ENCODE peak calls at places on chromosomes 12 and 14, in nine cellular contexts. G, Y, N, R, V, F, S, P and T are unnamed samples.

GRCh38 chr14:105249175-105250007 is 1.1 kb downstream of the BTBD6 start:
- DNase-seq in R (peak; percentile 72), P (peak; percentile 24), S (peak; percentile 52), N (peak; percentile 45), V (no peak), Y (no peak), G (no peak), F (no peak), T (no peak)

GRCh38 chr14:31232081-31232480 is 24.5 kb upstream of the HECTD1 start:
- DNase-seq in R (peak; percentile 18), N (no peak), F (no peak), G (no peak), P (peak; percentile 80), S (no peak), Y (no peak), V (no peak), T (no peak)

GRCh38 chr12:117911347-117911746 is 57.4 kb downstream of the KSR2 start:
- DNase-seq in P (no peak), S (no peak), F (no peak), V (no peak), N (no peak), R (no peak), Y (no peak), G (no peak), T (no peak)

GRCh38 chr14:60753264-60754126 is 18.9 kb downstream of the MNAT1 start:
- DNase-seq in N (peak; percentile 45), G (no peak), Y (no peak), S (no peak), P (peak; percentile 70), F (no peak), R (no peak), V (no peak), T (no peak)

GRCh38 chr12:128137140-128137539 is 129.8 kb upstream of the TMEM132C start:
- DNase-seq in N (no peak), G (no peak), P (no peak), R (no peak), F (no peak), S (no peak), Y (no peak), V (no peak), T (no peak)

GRCh38 chr12:124744659-124745467 is 118.8 kb downstream of the SCARB1 start:
- DNase-seq in N (no peak), G (no peak), P (peak; percentile 40), S (no peak), V (no peak), R (no peak), Y (no peak), F (no peak), T (peak; percentile 75)

GRCh38 chr12:119665164-119665929 is 2.6 kb upstream of the PRKAB1 start:
- DNase-seq in Y (no peak), V (no peak), F (no peak), G (no peak), P (no peak), S (no peak), R (no peak), N (no peak), T (no peak)

GRCh38 chr14:48943913-48944312 is 642.3 kb downstream of the RPS29 start:
- DNase-seq in N (no peak), P (no peak), R (no peak), V (no peak), F (no peak), S (no peak), G (no peak), Y (no peak), T (no peak)

GRCh38 chr12:58502857-58503256 is 417.4 kb downstream of the LRIG3 start:
- DNase-seq in R (no peak), Y (no peak), V (no peak), F (no peak), P (peak; percentile 13), S (peak; percentile 27), G (no peak), N (no peak), T (peak; percentile 71)

GRCh38 chr12:6312529-6313325 is 2.2 kb downstream of the PLEKHG6 start:
- DNase-seq in P (peak; percentile 96), Y (no peak), F (no peak), N (no peak), G (no peak), V (no peak), R (peak; percentile 84), S (peak; percentile 67), T (peak; percentile 49)

GRCh38 chr12:103093499-103094106 is 136.1 kb downstream of the ASCL1 start:
- DNase-seq in P (peak; percentile 98), S (no peak), G (no peak), N (no peak), V (no peak), F (no peak), R (no peak), Y (no peak), T (no peak)

GRCh38 chr14:31239673-31240072 is 32.1 kb upstream of the HECTD1 start:
- DNase-seq in F (no peak), N (no peak), P (no peak), V (no peak), S (no peak), Y (no peak), G (no peak), R (no peak), T (no peak)

GRCh38 chr14:103312006-103312635 is 21.9 kb upstream of the EIF5 start:
- DNase-seq in N (no peak), G (no peak), P (no peak), Y (no peak), V (no peak), F (no peak), S (no peak), R (peak; percentile 66), T (no peak)

GRCh38 chr14:60482743-60483142 is 3.1 kb downstream of the C14orf39 start:
- DNase-seq in F (no peak), N (no peak), S (no peak), R (no peak), V (no peak), G (no peak), Y (no peak), P (no peak), T (no peak)

GRCh38 chr12:89236237-89236636 is 116.1 kb downstream of the DUSP6 start:
- DNase-seq in V (no peak), P (no peak), R (no peak), G (no peak), N (no peak), F (no peak), S (no peak), Y (no peak), T (no peak)

GRCh38 chr12:50765325-50765911 is 1.5 kb downstream of the ATF1 start:
- DNase-seq in F (peak; percentile 40), V (no peak), P (peak; percentile 65), S (peak; percentile 65), N (peak; percentile 50), R (no peak), Y (peak; percentile 62), G (no peak), T (peak; percentile 56)
- H3K27ac ChIP-seq in F (no peak overlapping the region), V (no peak overlapping the region), P (no peak overlapping the region), S (no peak overlapping the region), N (peak overlapping the region; percentile 98), R (peak overlapping the region; percentile 82), Y (no peak overlapping the region), G (peak overlapping the region; percentile 97), T (peak overlapping the region; percentile 90)

DNA sequence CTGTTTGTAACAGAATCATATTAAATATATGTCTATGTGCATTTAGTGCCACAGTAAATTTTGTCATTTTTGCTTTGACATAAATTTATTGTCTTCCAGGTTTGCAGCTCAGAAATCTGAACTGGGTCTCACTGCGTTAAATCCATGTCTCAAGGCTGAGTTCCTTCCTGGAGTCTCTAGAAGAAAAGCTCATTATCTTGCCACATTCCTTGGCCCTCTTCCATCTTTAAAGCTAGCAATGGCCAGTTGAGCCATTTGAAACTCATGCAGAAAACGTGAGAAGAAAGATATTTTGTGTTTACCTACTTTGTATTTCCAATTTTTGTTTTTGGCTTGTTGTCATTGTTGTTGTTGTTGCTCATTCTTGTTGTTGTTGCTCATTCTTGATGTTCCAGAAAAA is 10.7 kb downstream of the PRH1 start:
- DNase-seq in N (peak; percentile 80), G (no peak), F (no peak), P (no peak), Y (no peak), V (no peak), R (no peak), S (no peak), T (peak; percentile 5)
- H3K4me1 ChIP-seq in N (no peaks in the 10 kb centered on the region), G (no peaks in the 10 kb centered on the region), F (no peaks in the 10 kb centered on the region), P (no peaks in the 10 kb centered on the region), Y (no peaks in the 10 kb centered on the region), V (no peaks in the 10 kb centered on the region), R (no peaks in the 10 kb centered on the region), S (no peaks in the 10 kb centered on the region), T (no peaks in the 10 kb centered on the region)

DNA sequence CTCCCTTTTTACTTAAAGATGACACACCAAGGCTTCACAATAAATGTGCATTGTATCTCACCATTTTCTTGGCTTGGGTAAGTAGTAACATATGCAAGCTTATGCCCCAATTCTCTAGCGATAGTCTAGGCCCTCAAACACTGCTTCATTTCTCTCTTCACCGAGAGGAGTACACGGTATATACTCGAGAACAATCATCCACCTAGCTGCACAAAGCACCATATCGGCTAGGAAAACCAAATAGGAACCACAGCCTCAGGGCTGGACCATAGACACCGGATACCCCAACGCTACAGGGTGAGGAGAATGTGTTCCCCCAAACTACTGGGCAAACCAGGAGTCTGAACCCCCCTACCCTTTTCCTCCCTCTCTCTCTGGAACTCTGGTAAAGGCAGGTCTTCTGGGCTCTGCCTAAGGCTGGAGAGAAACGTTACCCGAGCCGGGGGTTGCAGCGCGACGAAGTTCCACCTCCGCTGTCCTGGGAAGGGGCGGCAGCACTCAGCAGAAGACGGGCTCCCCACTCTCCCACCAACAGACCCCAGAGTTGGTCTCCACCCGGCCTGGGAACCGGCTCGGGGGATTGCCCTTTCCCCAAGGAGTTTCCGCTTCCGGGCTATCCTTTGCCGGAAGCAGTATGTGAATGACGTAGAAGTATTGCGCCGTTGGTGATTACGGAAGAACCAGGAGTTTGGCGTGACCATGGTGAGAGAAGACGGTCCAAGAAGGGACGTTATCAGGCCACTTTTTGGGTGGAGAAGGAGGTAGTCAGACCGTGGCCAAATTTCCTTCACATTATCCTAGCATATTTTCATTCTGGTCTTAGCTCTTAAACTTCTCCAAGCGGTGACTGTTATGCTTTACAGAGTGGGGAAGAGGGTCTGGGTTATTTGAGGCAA is at the start of the genes AREL1 and FCF1:
- DNase-seq in V (peak; percentile 84), R (peak; percentile 83), F (peak; percentile 83), G (peak; percentile 79), P (peak; percentile 92), S (peak; percentile 94), Y (peak; percentile 92), N (peak; percentile 93), T (peak; percentile 91)
- H3K27ac ChIP-seq in V (peak within 1 kb of the TSS; percentile 2), R (peak within 1 kb of the TSS; percentile 39), F (peak within 1 kb of the TSS; percentile 3), G (peak within 1 kb of the TSS; percentile 80), P (peak within 1 kb of the TSS; percentile 87), S (no peak within 1 kb of the TSS), Y (peak within 1 kb of the TSS; percentile 88), N (peak within 1 kb of the TSS; percentile 86), T (peak within 1 kb of the TSS; percentile 43)

DNA sequence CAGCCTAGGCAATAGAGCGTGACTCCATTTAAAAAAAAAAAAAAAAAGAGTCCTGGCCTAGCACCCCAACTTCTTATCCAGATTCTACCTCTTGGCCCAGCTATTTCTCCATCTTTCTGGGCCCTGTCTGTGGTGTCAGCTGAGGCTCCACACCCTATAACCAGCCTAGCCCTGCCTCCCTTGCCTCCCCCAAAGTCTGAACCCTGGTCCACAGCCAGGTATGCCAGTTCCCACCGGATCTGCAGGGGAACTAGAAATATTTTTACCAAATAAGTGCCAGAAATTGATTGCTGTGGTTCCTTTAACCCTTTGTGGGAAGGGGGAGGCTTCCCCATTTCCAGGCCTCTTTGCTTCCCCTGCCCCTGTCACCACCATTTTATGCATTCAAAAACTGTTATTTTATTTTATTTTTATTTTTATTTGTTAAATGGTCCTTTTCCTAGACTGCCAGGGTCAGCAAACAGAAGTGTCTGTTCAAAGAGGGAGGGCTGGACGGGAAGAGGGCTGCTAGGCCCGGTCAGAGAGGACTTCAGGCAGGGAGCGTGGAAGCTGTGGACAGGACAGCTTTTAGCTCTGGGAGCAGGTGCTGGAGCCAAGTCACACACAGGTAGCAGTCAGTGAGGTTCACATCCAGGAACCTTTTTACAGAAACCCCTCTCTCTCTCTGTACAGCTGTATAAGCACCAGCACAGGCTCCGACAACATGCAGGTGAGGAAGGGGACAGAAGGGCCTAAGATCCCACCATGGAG is 23.2 kb downstream of the TTC9 start:
- DNase-seq in V (no peak), G (no peak), F (no peak), Y (no peak), N (no peak), P (no peak), S (no peak), R (no peak), T (no peak)
- H3K4me1 ChIP-seq in V (no peaks in the 10 kb centered on the region), G (no peaks in the 10 kb centered on the region), F (peaks cover 18% of the 10 kb centered on the region), Y (no peaks in the 10 kb centered on the region), N (no peaks in the 10 kb centered on the region), P (no peaks in the 10 kb centered on the region), S (peaks cover 16% of the 10 kb centered on the region), R (peaks cover 25% of the 10 kb centered on the region), T (peaks cover 26% of the 10 kb centered on the region)